ENCODE peak calls at places on chromosomes 11 and 22, in six cellular contexts. F is choroid plexus epithelial cell; V is GM23248; M is CD8-positive, alpha-beta T cell; P is heart left ventricle; K is skeletal muscle cell. U is an unnamed sample.

GRCh38 chr22:19431641-19432091 is at the start of gene HIRA:
- DNase-seq in F (peak; percentile 83), V (peak; percentile 90), M (peak; percentile 86), P (peak; percentile 92), K (peak; percentile 19), U (peak; percentile 85)

GRCh38 chr22:42412744-42413220 is 19.4 kb downstream of the NFAM1 start:
- DNase-seq in F (no peak), V (no peak), M (no peak), P (no peak), K (no peak), U (no peak)

GRCh38 chr11:104127828-104128227 is 36.1 kb downstream of the PDGFD start:
- DNase-seq in F (peak; percentile 58), V (peak; percentile 63), M (no peak), P (no peak), K (peak; percentile 73), U (no peak)

GRCh38 chr11:23406131-23406819 is 546.0 kb upstream of the CCDC179 start:
- DNase-seq in F (no peak), V (no peak), M (no peak), P (peak; percentile 47), K (no peak), U (no peak)

GRCh38 chr11:78656984-78657383 is 82.3 kb upstream of the NARS2 start:
- DNase-seq in F (no peak), V (no peak), M (no peak), P (no peak), K (no peak), U (no peak)

GRCh38 chr11:102268083-102268984 is 49.0 kb upstream of the BIRC3 start:
- DNase-seq in F (peak; percentile 78), V (peak; percentile 73), M (peak; percentile 75), P (peak; percentile 83), K (no peak), U (peak; percentile 55)

GRCh38 chr22:36335621-36336020 is 52.1 kb downstream of the MYH9 start:
- DNase-seq in F (no peak), V (no peak), M (no peak), P (no peak), K (no peak), U (no peak)

GRCh38 chr22:20013382-20013871 is 3.2 kb downstream of the ARVCF start:
- DNase-seq in F (peak; percentile 61), V (peak; percentile 48), M (peak; percentile 45), P (peak; percentile 83), K (no peak), U (no peak)

GRCh38 chr22:44583076-44583760 is 85.2 kb upstream of the RTL6 start:
- DNase-seq in F (peak; percentile 16), V (peak; percentile 80), M (no peak), P (peak; percentile 20), K (no peak), U (no peak)

GRCh38 chr11:63478896-63479295 is 12.1 kb downstream of the PLAAT5 start:
- DNase-seq in F (peak; percentile 91), V (peak; percentile 78), M (peak; percentile 59), P (no peak), K (peak; percentile 35), U (peak; percentile 74)
- H3K4me3 ChIP-seq in F (no peak overlapping the region), V (no peak overlapping the region), M (no peak overlapping the region), P (no peak overlapping the region), K (no peak overlapping the region), U (no peak overlapping the region)

DNA sequence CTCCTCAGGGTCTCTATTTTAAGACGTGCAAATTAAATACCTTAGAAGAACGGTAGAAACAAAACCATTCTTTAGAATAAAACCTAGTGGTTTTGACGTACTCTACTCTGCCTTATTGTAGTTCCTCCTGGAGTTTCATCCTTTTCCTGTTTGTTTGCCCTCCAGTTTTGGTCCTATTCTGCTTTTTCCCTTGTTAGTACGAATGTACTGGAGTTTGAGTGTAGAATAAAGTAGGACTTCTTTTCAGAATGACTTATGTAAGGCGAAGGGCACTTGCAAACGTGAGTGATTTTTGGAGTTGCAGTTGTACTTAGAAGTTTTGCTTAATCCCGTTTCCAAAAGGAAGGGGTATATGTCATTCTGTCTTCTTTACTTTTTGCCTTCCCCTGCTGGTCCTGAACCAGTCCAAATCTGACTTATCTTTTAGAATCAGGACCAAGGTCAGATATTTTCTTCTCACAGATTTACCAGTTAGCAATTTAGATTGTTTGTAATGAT is 1.4 kb downstream of the SIK2 start:
- DNase-seq in F (peak; percentile 42), V (peak; percentile 50), M (no peak), P (no peak), K (no peak), U (no peak)
- H3K4me3 ChIP-seq in F (peak overlapping the region; percentile 96), V (peak overlapping the region; percentile 84), M (peak overlapping the region; percentile 65), P (peak overlapping the region; percentile 92), K (peak overlapping the region; percentile 87), U (peak overlapping the region; percentile 59)

GRCh38 chr11:95559899-95560298 is 229.7 kb downstream of the FAM76B start:
- DNase-seq in F (no peak), V (no peak), M (no peak), P (no peak), K (no peak), U (no peak)
- H3K4me3 ChIP-seq in F (no peak overlapping the region), V (no peak overlapping the region), M (no peak overlapping the region), P (no peak overlapping the region), K (no peak overlapping the region), U (no peak overlapping the region)

GRCh38 chr22:22139364-22139763 is 105.2 kb upstream of the VPREB1 start:
- DNase-seq in F (no peak), V (no peak), M (no peak), P (no peak), K (no peak), U (no peak)
- H3K4me3 ChIP-seq in F (no peak overlapping the region), V (no peak overlapping the region), M (no peak overlapping the region), P (no peak overlapping the region), K (no peak overlapping the region), U (no peak overlapping the region)